ENCODE peak calls at places on chromosomes 5 and 9, in ten cellular contexts. One of them, this sample, is unnamed.

GRCh38 chr5:76305264-76305663 is 97.8 kb upstream of the IQGAP2 start:
- ATAC-seq in activated naive CD8-positive, alpha-beta T cell treated with anti-CD3 and anti-CD28 coated beads, Interleukin-2, amount 10 ng/mL, durations not matched to agents 7 days and 5 days: no peak
- ATAC-seq in T-helper 17 cell: no peak
- ATAC-seq in activated naive CD4-positive, alpha-beta T cell treated with anti-CD3 and anti-CD28 coated beads, Interleukin-2, amount 50 U/mL, for 72 hours: no peak
- ATAC-seq in central memory CD8-positive, alpha-beta T cell: no peak
- ATAC-seq in lower lobe of right lung: no peak
- ATAC-seq in gastrocnemius medialis: no peak
- ATAC-seq in B cell: no peak
- ATAC-seq in Right ventricle myocardium inferior: peak
- ATAC-seq in right lobe of liver: peak
- ATAC-seq in this sample: no peak

GRCh38 chr5:119243888-119244287 is 111.9 kb upstream of the TNFAIP8 start:
- ATAC-seq in activated naive CD8-positive, alpha-beta T cell treated with anti-CD3 and anti-CD28 coated beads, Interleukin-2, amount 10 ng/mL, durations not matched to agents 7 days and 5 days: no peak
- ATAC-seq in T-helper 17 cell: no peak
- ATAC-seq in activated naive CD4-positive, alpha-beta T cell treated with anti-CD3 and anti-CD28 coated beads, Interleukin-2, amount 50 U/mL, for 72 hours: no peak
- ATAC-seq in central memory CD8-positive, alpha-beta T cell: no peak
- ATAC-seq in lower lobe of right lung: no peak
- ATAC-seq in gastrocnemius medialis: no peak
- ATAC-seq in B cell: no peak
- ATAC-seq in Right ventricle myocardium inferior: no peak
- ATAC-seq in right lobe of liver: no peak
- ATAC-seq in this sample: no peak

GRCh38 chr5:159620853-159621540 is 290.7 kb upstream of the IL12B start:
- ATAC-seq in activated naive CD8-positive, alpha-beta T cell treated with anti-CD3 and anti-CD28 coated beads, Interleukin-2, amount 10 ng/mL, durations not matched to agents 7 days and 5 days: no peak
- ATAC-seq in T-helper 17 cell: no peak
- ATAC-seq in activated naive CD4-positive, alpha-beta T cell treated with anti-CD3 and anti-CD28 coated beads, Interleukin-2, amount 50 U/mL, for 72 hours: no peak
- ATAC-seq in central memory CD8-positive, alpha-beta T cell: no peak
- ATAC-seq in lower lobe of right lung: no peak
- ATAC-seq in gastrocnemius medialis: no peak
- ATAC-seq in B cell: no peak
- ATAC-seq in Right ventricle myocardium inferior: peak
- ATAC-seq in right lobe of liver: no peak
- ATAC-seq in this sample: no peak

GRCh38 chr5:108867661-108868060 is 120.0 kb downstream of the FER start:
- ATAC-seq in activated naive CD8-positive, alpha-beta T cell treated with anti-CD3 and anti-CD28 coated beads, Interleukin-2, amount 10 ng/mL, durations not matched to agents 7 days and 5 days: no peak
- ATAC-seq in T-helper 17 cell: no peak
- ATAC-seq in activated naive CD4-positive, alpha-beta T cell treated with anti-CD3 and anti-CD28 coated beads, Interleukin-2, amount 50 U/mL, for 72 hours: no peak
- ATAC-seq in central memory CD8-positive, alpha-beta T cell: no peak
- ATAC-seq in lower lobe of right lung: no peak
- ATAC-seq in gastrocnemius medialis: no peak
- ATAC-seq in B cell: no peak
- ATAC-seq in Right ventricle myocardium inferior: no peak
- ATAC-seq in right lobe of liver: no peak
- ATAC-seq in this sample: no peak

GRCh38 chr5:38589629-38590028 is 33.2 kb upstream of the LIFR start:
- ATAC-seq in activated naive CD8-positive, alpha-beta T cell treated with anti-CD3 and anti-CD28 coated beads, Interleukin-2, amount 10 ng/mL, durations not matched to agents 7 days and 5 days: no peak
- ATAC-seq in T-helper 17 cell: no peak
- ATAC-seq in activated naive CD4-positive, alpha-beta T cell treated with anti-CD3 and anti-CD28 coated beads, Interleukin-2, amount 50 U/mL, for 72 hours: no peak
- ATAC-seq in central memory CD8-positive, alpha-beta T cell: no peak
- ATAC-seq in lower lobe of right lung: no peak
- ATAC-seq in gastrocnemius medialis: no peak
- ATAC-seq in B cell: no peak
- ATAC-seq in Right ventricle myocardium inferior: no peak
- ATAC-seq in right lobe of liver: no peak
- ATAC-seq in this sample: no peak

GRCh38 chr9:104286187-104286586 is 192.1 kb downstream of the SMC2 start:
- ATAC-seq in activated naive CD8-positive, alpha-beta T cell treated with anti-CD3 and anti-CD28 coated beads, Interleukin-2, amount 10 ng/mL, durations not matched to agents 7 days and 5 days: no peak
- ATAC-seq in T-helper 17 cell: no peak
- ATAC-seq in activated naive CD4-positive, alpha-beta T cell treated with anti-CD3 and anti-CD28 coated beads, Interleukin-2, amount 50 U/mL, for 72 hours: no peak
- ATAC-seq in central memory CD8-positive, alpha-beta T cell: no peak
- ATAC-seq in lower lobe of right lung: no peak
- ATAC-seq in gastrocnemius medialis: no peak
- ATAC-seq in B cell: no peak
- ATAC-seq in Right ventricle myocardium inferior: no peak
- ATAC-seq in right lobe of liver: no peak
- ATAC-seq in this sample: no peak

GRCh38 chr5:132481243-132482211 is 9.0 kb downstream of the IRF1 start:
- ATAC-seq in activated naive CD8-positive, alpha-beta T cell treated with anti-CD3 and anti-CD28 coated beads, Interleukin-2, amount 10 ng/mL, durations not matched to agents 7 days and 5 days: peak
- ATAC-seq in T-helper 17 cell: peak
- ATAC-seq in activated naive CD4-positive, alpha-beta T cell treated with anti-CD3 and anti-CD28 coated beads, Interleukin-2, amount 50 U/mL, for 72 hours: peak
- ATAC-seq in central memory CD8-positive, alpha-beta T cell: peak
- ATAC-seq in lower lobe of right lung: no peak
- ATAC-seq in gastrocnemius medialis: peak
- ATAC-seq in B cell: no peak
- ATAC-seq in Right ventricle myocardium inferior: peak
- ATAC-seq in right lobe of liver: peak
- ATAC-seq in this sample: no peak

GRCh38 chr5:169416583-169417196 is 115.8 kb upstream of the SLIT3 start:
- ATAC-seq in activated naive CD8-positive, alpha-beta T cell treated with anti-CD3 and anti-CD28 coated beads, Interleukin-2, amount 10 ng/mL, durations not matched to agents 7 days and 5 days: no peak
- ATAC-seq in T-helper 17 cell: no peak
- ATAC-seq in activated naive CD4-positive, alpha-beta T cell treated with anti-CD3 and anti-CD28 coated beads, Interleukin-2, amount 50 U/mL, for 72 hours: no peak
- ATAC-seq in central memory CD8-positive, alpha-beta T cell: no peak
- ATAC-seq in lower lobe of right lung: no peak
- ATAC-seq in gastrocnemius medialis: no peak
- ATAC-seq in B cell: peak
- ATAC-seq in Right ventricle myocardium inferior: peak
- ATAC-seq in right lobe of liver: no peak
- ATAC-seq in this sample: no peak

GRCh38 chr9:68861436-68861835 is 152.5 kb downstream of the PRKACG start:
- ATAC-seq in activated naive CD8-positive, alpha-beta T cell treated with anti-CD3 and anti-CD28 coated beads, Interleukin-2, amount 10 ng/mL, durations not matched to agents 7 days and 5 days: no peak
- ATAC-seq in T-helper 17 cell: no peak
- ATAC-seq in activated naive CD4-positive, alpha-beta T cell treated with anti-CD3 and anti-CD28 coated beads, Interleukin-2, amount 50 U/mL, for 72 hours: no peak
- ATAC-seq in central memory CD8-positive, alpha-beta T cell: no peak
- ATAC-seq in lower lobe of right lung: no peak
- ATAC-seq in gastrocnemius medialis: no peak
- ATAC-seq in B cell: no peak
- ATAC-seq in Right ventricle myocardium inferior: peak
- ATAC-seq in right lobe of liver: no peak
- ATAC-seq in this sample: no peak

This sample was measured in SK-N-SH treated with all-trans-retinoic acid at 6 μM for 48 hours.